ENCODE peak calls at places on chromosomes 16 and 17, in five cellular contexts. M, G, T, R and V are unnamed samples.

GRCh38 chr16:50153648-50154368 is 702 bp downstream of the TENT4B start:
- DNase-seq in M (no peak), G (peak), T (peak), R (peak), V (peak)

GRCh38 chr17:38912221-38912813 is 13.1 kb upstream of the LASP1NB start:
- DNase-seq in M (no peak), G (peak), T (no peak), R (peak), V (peak)

GRCh38 chr17:45414997-45415881 is 17.4 kb downstream of the ARHGAP27 start:
- DNase-seq in M (no peak), G (no peak), T (no peak), R (no peak), V (no peak)

GRCh38 chr17:17498606-17499301 is 2.6 kb upstream of the RASD1 start:
- DNase-seq in M (no peak), G (no peak), T (peak), R (no peak), V (no peak)

GRCh38 chr17:75830168-75831031 is 13.8 kb downstream of the UNC13D start:
- DNase-seq in M (no peak), G (no peak), T (no peak), R (no peak), V (no peak)

GRCh38 chr17:42472709-42473521 is 14.2 kb downstream of the ATP6V0A1 start:
- DNase-seq in M (peak), G (no peak), T (no peak), R (no peak), V (no peak)

GRCh38 chr17:82492647-82493516 is 26.6 kb upstream of the FOXK2 start:
- DNase-seq in M (peak), G (no peak), T (peak), R (no peak), V (peak)

GRCh38 chr16:88701541-88702363 is 4.5 kb downstream of the RNF166 start:
- DNase-seq in M (no peak), G (no peak), T (no peak), R (no peak), V (no peak)

GRCh38 chr17:72439893-72440502 is 319.2 kb downstream of the SOX9 start:
- DNase-seq in M (no peak), G (no peak), T (no peak), R (no peak), V (no peak)

GRCh38 chr16:67456383-67457140 is 24.4 kb downstream of the ATP6V0D1 start:
- DNase-seq in M (no peak), G (peak), T (peak), R (no peak), V (no peak)

GRCh38 chr17:6800422-6801027 is 24.5 kb downstream of the FBXO39 start:
- DNase-seq in M (no peak), G (no peak), T (no peak), R (no peak), V (no peak)

GRCh38 chr17:34579979-34580684 is 750 bp downstream of the TMEM132E start:
- DNase-seq in M (no peak), G (peak), T (peak), R (no peak), V (peak)

GRCh38 chr17:74245145-74245817 is 28.8 kb upstream of the DNAI2 start:
- DNase-seq in M (no peak), G (no peak), T (no peak), R (no peak), V (no peak)

GRCh38 chr17:64357191-64357981 is 33.3 kb downstream of the PECAM1 start:
- DNase-seq in M (peak), G (peak), T (peak), R (no peak), V (no peak)

GRCh38 chr17:70875729-70876344 is 706.5 kb downstream of the KCNJ2 start:
- DNase-seq in M (no peak), G (no peak), T (no peak), R (no peak), V (no peak)

GRCh38 chr17:57016764-57017116 is 38.8 kb downstream of the SCPEP1 start:
- DNase-seq in M (no peak), G (no peak), T (no peak), R (no peak), V (no peak)

GRCh38 chr17:2844386-2844785 is 48.1 kb downstream of the RAP1GAP2 start:
- DNase-seq in M (no peak), G (no peak), T (no peak), R (peak), V (no peak)

GRCh38 chr17:79078476-79079190 is 4.0 kb downstream of the ENGASE start:
- DNase-seq in M (no peak), G (no peak), T (peak), R (no peak), V (no peak)

GRCh38 chr16:35370617-35371016 is 1911.2 kb downstream of the TP53TG3F start:
- DNase-seq in M (no peak), G (no peak), T (no peak), R (no peak), V (no peak)

GRCh38 chr16:22232277-22233049 is 26.4 kb downstream of the EEF2K start:
- DNase-seq in M (no peak), G (no peak), T (peak), R (peak), V (no peak)

GRCh38 chr16:1993731-1994131 is 4.0 kb downstream of the SYNGR3 start:
- DNase-seq in M (no peak), G (no peak), T (no peak), R (no peak), V (no peak)
- H3K4me3 ChIP-seq in M (no peak), G (no peak), T (no peak), R (no peak), V (no peak)

DNA sequence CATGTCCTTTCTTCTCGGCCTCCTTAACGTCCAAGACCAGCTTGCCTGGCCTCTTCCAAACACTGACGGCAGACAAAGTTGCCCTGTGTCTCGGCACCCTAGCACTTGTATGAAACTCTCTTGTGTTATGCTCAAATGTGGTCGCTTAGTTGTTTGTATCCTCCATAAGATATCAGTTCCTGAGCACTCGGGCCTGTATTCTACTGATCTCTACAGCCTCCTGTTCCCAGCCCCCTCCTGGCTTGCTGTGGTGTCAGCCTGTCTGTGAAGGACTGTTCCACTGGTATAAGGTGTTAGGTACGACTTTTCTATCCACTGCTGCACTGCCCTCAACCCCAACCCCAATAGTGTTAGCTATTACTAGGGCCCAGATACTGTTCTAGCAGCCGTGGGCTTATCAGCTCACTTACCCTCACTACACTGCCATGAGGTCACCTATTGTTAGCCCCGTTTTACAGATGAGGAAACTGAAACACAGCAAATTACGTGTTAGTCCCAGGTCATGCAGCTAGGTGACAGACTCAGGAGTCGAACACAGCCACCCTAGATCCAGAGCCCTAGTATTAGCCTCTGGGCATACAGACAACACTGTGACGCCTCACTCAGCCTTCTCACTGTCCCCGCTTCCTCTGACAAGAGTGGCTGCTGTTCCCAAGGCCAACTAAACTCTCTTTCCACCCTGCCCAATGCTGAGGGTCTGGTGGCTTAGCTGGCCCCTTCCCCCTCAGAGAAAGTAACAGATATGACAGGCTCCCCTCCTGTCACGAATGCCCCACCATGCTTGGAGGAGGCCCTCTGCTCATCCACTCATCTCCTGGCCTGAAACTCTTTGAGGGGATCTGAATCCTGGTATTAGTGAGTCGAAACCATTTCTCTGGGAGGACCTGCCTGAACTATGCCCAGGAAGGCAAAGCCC is 25.6 kb upstream of the ZNF652 start:
- DNase-seq in M (no peak), G (no peak), T (no peak), R (no peak), V (no peak)
- H3K4me3 ChIP-seq in M (no peak), G (no peak), T (no peak), R (no peak), V (no peak)

DNA sequence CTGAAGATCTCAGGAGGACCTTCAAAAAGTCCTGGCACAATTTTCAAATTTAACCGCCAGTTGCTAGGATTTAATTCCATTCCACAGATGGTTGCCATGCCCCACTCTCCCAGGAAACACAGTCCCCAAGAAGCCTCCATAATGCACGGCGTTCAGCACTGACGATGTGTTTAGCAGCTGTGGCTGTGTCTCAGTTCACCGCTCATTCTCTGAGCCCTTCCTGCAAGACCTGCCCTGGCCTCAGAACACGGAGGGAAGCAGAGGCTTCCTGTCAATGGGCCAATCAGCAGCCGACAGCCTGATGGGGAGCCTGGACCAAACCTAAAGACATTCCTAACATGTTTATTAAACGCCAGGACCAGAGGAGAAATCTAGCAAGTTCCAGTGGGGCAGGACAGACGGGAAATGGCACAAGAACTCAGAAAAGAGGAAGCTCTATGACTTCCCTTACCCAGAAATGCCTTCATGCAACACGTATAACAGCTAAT is 4.9 kb downstream of the MYLK3 start:
- DNase-seq in M (no peak), G (peak), T (no peak), R (peak), V (peak)
- H3K4me3 ChIP-seq in M (no peak), G (peak), T (peak), R (no peak), V (no peak)

DNA sequence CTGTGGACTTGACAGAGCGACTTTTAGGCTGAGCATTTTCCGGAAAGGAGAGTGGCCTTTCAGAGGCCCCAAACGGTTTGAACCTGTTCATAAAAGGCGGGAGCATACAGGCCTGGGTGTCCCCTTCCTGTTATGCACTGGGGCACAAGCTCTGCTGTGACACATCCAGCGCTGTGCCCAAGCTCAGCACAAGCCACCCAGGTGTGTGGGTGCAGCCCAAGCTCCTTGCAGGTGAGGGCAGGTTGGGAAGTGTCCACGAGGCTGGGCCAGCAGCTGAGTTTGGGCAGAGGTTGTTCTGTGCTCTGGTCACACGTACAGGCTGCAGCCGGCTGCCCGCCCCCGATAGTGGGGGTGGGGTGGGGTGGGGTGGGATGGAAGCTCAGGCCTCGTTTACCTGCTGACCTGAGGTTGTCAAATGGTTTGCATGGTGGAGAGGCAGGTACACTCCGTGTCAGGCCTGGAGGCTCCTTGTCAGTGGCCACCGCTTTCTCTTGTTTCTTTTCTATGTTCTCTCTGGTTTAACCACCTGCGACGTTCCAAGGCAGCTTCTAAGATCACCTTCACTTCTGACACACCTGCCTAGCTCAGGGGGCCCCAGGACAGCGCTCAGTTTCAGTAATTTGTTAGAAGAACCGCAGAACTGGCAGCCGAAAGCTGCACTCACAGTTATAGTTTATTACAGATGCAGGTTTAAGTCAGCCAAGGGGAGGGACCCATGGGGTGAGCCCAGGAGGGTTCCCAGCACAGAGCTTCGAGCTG is 194.7 kb upstream of the CIBAR2 start:
- DNase-seq in M (no peak), G (no peak), T (no peak), R (no peak), V (no peak)
- H3K4me3 ChIP-seq in M (no peak), G (no peak), T (no peak), R (no peak), V (no peak)

GRCh38 chr16:716768-717325 is 1.9 kb downstream of the METRN start:
- DNase-seq in M (no peak), G (no peak), T (no peak), R (no peak), V (no peak)
- H3K4me3 ChIP-seq in M (no peak), G (peak), T (peak), R (no peak), V (no peak)